ENCODE peak calls at places on chromosomes 1 and 21, in seven cellular contexts. K is nephron progenitor cell, E is H1, M is RWPE2, A is mesothelial cell of epicardium, U is lower lobe of right lung, P is IMR-90. S is an unnamed sample.

GRCh38 chr1:202200112-202200548 is 6.5 kb downstream of the LGR6 start:
- DNase-seq in K (no peak), E (no peak), M (peak; percentile 84), A (no peak), U (no peak), P (peak; percentile 6), S (no peak)

GRCh38 chr1:171743014-171743870 is 1.4 kb upstream of the VAMP4 start:
- DNase-seq in K (no peak), E (no peak), M (no peak), A (no peak), U (no peak), P (peak; percentile 89), S (no peak)

GRCh38 chr1:205041121-205041758 is 1.8 kb upstream of the CNTN2 start:
- DNase-seq in K (no peak), E (no peak), M (no peak), A (no peak), U (no peak), P (no peak), S (no peak)

GRCh38 chr1:119331915-119332314 is 36.7 kb upstream of the HAO2 start:
- DNase-seq in K (no peak), E (no peak), M (no peak), A (no peak), U (no peak), P (no peak), S (no peak)

GRCh38 chr1:231310391-231310934 is 27.2 kb downstream of the EXOC8 start:
- DNase-seq in K (no peak), E (no peak), M (no peak), A (no peak), U (no peak), P (no peak), S (no peak)

GRCh38 chr1:51768971-51769601 is 109.4 kb downstream of the NRDC start:
- DNase-seq in K (peak; percentile 4), E (no peak), M (no peak), A (no peak), U (no peak), P (peak; percentile 80), S (no peak)

GRCh38 chr1:186236921-186237320 is 138.1 kb downstream of the TPR start:
- DNase-seq in K (no peak), E (no peak), M (no peak), A (no peak), U (no peak), P (peak; percentile 95), S (no peak)

GRCh38 chr1:6485140-6485936 is 6.1 kb downstream of the PLEKHG5 start:
- DNase-seq in K (peak; percentile 55), E (no peak), M (no peak), A (no peak), U (no peak), P (no peak), S (no peak)

GRCh38 chr1:3368059-3368458 is 86.4 kb upstream of the ARHGEF16 start:
- DNase-seq in K (no peak), E (no peak), M (no peak), A (no peak), U (no peak), P (no peak), S (no peak)

GRCh38 chr1:44049839-44050238 is 18.6 kb upstream of the SLC6A9 start:
- DNase-seq in K (no peak), E (no peak), M (no peak), A (no peak), U (no peak), P (peak; percentile 97), S (no peak)

GRCh38 chr1:1232801-1233566 is 947 bp downstream of the B3GALT6 start:
- DNase-seq in K (no peak), E (no peak), M (no peak), A (no peak), U (peak; percentile 60), P (no peak), S (no peak)

GRCh38 chr1:232893481-232894313 is 56.7 kb upstream of the NTPCR start:
- DNase-seq in K (no peak), E (no peak), M (no peak), A (no peak), U (no peak), P (no peak), S (no peak)

GRCh38 chr21:26506951-26507350 is 66.1 kb downstream of the CYYR1 start:
- DNase-seq in K (no peak), E (no peak), M (no peak), A (no peak), U (no peak), P (peak; percentile 7), S (no peak)

GRCh38 chr1:89169166-89169565 is 6.6 kb downstream of the GBP7 start:
- DNase-seq in K (no peak), E (no peak), M (no peak), A (no peak), U (no peak), P (no peak), S (no peak)

GRCh38 chr1:99766378-99766800 is at the start of gene FRRS1:
- DNase-seq in K (peak; percentile 39), E (peak; percentile 29), M (no peak), A (no peak), U (peak; percentile 52), P (peak; percentile 64), S (no peak)

GRCh38 chr1:115545791-115546733 is 95.7 kb upstream of the VANGL1 start:
- DNase-seq in K (peak; percentile 29), E (peak; percentile 56), M (peak; percentile 89), A (peak; percentile 42), U (no peak), P (peak; percentile 95), S (no peak)

GRCh38 chr1:219555031-219555667 is 57.8 kb downstream of the ZC3H11B start:
- DNase-seq in K (no peak), E (peak; percentile 44), M (no peak), A (no peak), U (no peak), P (peak; percentile 64), S (no peak)

GRCh38 chr1:60989745-60990718 is 92.3 kb upstream of the NFIA start:
- DNase-seq in K (no peak), E (no peak), M (no peak), A (no peak), U (no peak), P (peak; percentile 83), S (no peak)

GRCh38 chr1:155178441-155179106 is 4.9 kb downstream of the TRIM46 start:
- DNase-seq in K (no peak), E (no peak), M (peak; percentile 35), A (no peak), U (peak; percentile 76), P (no peak), S (no peak)

GRCh38 chr1:198880397-198880796 is 241.6 kb downstream of the PTPRC start:
- DNase-seq in K (no peak), E (no peak), M (no peak), A (no peak), U (no peak), P (peak; percentile 62), S (no peak)

GRCh38 chr1:172537827-172538391 is 5.0 kb downstream of the SUCO start:
- DNase-seq in K (no peak), E (no peak), M (no peak), A (no peak), U (no peak), P (no peak), S (no peak)

GRCh38 chr1:17632541-17633193 is 93.2 kb downstream of the ARHGEF10L start:
- DNase-seq in K (no peak), E (no peak), M (no peak), A (no peak), U (no peak), P (peak; percentile 53), S (no peak)

GRCh38 chr1:29706936-29707335 is 470.6 kb downstream of the PTPRU start:
- DNase-seq in K (peak; percentile 83), E (peak; percentile 60), M (no peak), A (no peak), U (no peak), P (peak; percentile 44), S (no peak)

GRCh38 chr1:221430133-221430960 is 311.5 kb downstream of the DUSP10 start:
- DNase-seq in K (no peak), E (no peak), M (no peak), A (no peak), U (no peak), P (peak; percentile 44), S (no peak)

GRCh38 chr21:24514081-24514733 is 1093.1 kb downstream of the MRPL39 start:
- DNase-seq in K (no peak), E (no peak), M (no peak), A (no peak), U (no peak), P (peak; percentile 27), S (no peak)

DNA sequence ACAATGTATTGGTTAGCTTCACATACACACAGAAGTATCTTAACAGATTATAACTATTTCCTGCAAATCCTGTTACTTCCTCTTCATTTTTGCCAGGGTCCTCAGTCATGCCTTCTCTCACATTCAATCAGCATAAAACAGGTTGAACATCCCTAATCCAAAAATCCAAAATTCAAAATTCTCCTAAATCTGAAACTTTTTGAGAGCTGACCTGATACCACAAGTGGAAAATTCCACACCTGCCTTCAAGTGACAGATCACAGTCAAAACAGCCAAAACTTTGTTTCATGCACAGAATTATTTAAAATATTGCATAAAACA is 62.9 kb upstream of the FBXO28 start:
- DNase-seq in K (no peak), E (no peak), M (no peak), A (no peak), U (no peak), P (no peak), S (no peak)
- TF ChIP-seq CTCF in K (no peak), E (no peak), M (peak; percentile 25), A (no peak), U (no peak), P (no peak), S (no peak)

DNA sequence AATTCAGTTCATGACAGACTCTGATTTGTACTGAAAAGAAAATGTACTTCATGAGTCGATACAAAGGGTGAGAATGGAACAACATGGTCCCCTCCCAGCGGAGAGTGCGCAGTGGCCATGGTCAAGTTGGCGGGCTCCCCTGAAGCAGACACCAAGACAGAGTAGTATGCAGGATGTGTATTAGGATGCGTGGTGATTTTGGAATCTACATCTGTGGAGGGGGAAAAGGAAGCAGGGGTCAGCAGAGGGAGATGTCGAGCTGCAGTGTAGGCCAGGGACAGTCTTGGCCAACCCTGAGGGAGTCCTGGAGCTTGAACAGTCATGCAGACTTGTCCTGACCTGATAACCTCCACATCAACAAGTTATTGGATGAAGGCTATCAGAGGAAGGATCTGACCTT is 481.0 kb downstream of the OMA1 start:
- DNase-seq in K (no peak), E (no peak), M (no peak), A (no peak), U (no peak), P (no peak), S (no peak)
- TF ChIP-seq CTCF in K (no peak), E (peak; percentile 68), M (no peak), A (no peak), U (no peak), P (no peak), S (no peak)

GRCh38 chr1:200979574-200980451 is 43.7 kb downstream of the KIF21B start:
- DNase-seq in K (peak; percentile 45), E (peak; percentile 47), M (no peak), A (no peak), U (peak; percentile 53), P (no peak), S (no peak)
- TF ChIP-seq CTCF in K (peak; percentile 35), E (peak; percentile 98), M (peak; percentile 54), A (peak; percentile 53), U (peak; percentile 56), P (peak; percentile 27), S (peak; percentile 43)

DNA sequence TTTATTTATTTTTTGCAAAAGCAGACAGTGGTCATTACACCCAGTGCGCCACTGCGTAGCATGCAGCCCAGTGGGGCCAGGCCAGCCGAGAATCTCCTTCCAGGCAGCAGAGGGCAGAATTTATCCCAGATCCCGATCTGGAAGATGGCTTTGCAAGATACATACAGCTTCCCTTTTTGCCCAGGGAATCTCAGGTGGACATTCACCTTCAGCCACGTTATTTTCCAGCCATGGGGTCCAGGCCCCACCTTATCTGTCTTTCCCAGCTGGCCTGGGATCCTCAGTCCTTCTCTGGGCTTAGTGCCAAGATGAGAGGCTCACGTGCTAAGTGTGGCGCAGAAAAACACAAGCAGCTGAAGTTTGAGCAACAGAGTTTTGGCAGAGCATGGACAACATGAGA is 123.6 kb downstream of the AJAP1 start:
- DNase-seq in K (peak; percentile 21), E (no peak), M (no peak), A (no peak), U (no peak), P (no peak), S (no peak)
- TF ChIP-seq CTCF in K (peak; percentile 29), E (peak; percentile 68), M (peak; percentile 40), A (no peak), U (peak; percentile 37), P (no peak), S (peak; percentile 23)